ENCODE peak calls at places on chromosomes 4 and X, in eight cellular contexts. One of them, this sample, is unnamed.

GRCh38 chrX:56805399-56805798 is 76.4 kb downstream of the NBDY start:
- DNase-seq in A549: no peak
- DNase-seq in small intestine: no peak
- DNase-seq in right cardiac atrium: no peak
- DNase-seq in PC-3: no peak
- DNase-seq in caudate nucleus: no peak
- DNase-seq in Karpas-422: no peak
- DNase-seq in psoas muscle: no peak
- DNase-seq in this sample: no peak

GRCh38 chr4:85318415-85318814 is 156.5 kb upstream of the ARHGAP24 start:
- DNase-seq in A549: no peak
- DNase-seq in small intestine: no peak
- DNase-seq in right cardiac atrium: no peak
- DNase-seq in PC-3: peak; percentile 19
- DNase-seq in caudate nucleus: no peak
- DNase-seq in Karpas-422: no peak
- DNase-seq in psoas muscle: no peak
- DNase-seq in this sample: no peak

GRCh38 chr4:82782626-82783025 is 16.0 kb downstream of the SCD5 start:
- DNase-seq in A549: no peak
- DNase-seq in small intestine: no peak
- DNase-seq in right cardiac atrium: no peak
- DNase-seq in PC-3: no peak
- DNase-seq in caudate nucleus: peak; percentile 45
- DNase-seq in Karpas-422: peak; percentile 27
- DNase-seq in psoas muscle: no peak
- DNase-seq in this sample: no peak

GRCh38 chrX:72373136-72373535 is 67.4 kb upstream of the CITED1 start:
- DNase-seq in A549: no peak
- DNase-seq in small intestine: no peak
- DNase-seq in right cardiac atrium: no peak
- DNase-seq in PC-3: no peak
- DNase-seq in caudate nucleus: no peak
- DNase-seq in Karpas-422: no peak
- DNase-seq in psoas muscle: no peak
- DNase-seq in this sample: no peak

GRCh38 chrX:74922922-74923321 is 2.3 kb downstream of the NEXMIF start:
- DNase-seq in A549: no peak
- DNase-seq in small intestine: no peak
- DNase-seq in right cardiac atrium: no peak
- DNase-seq in PC-3: no peak
- DNase-seq in caudate nucleus: no peak
- DNase-seq in Karpas-422: peak; percentile 51
- DNase-seq in psoas muscle: no peak
- DNase-seq in this sample: no peak

GRCh38 chrX:40016702-40017101 is 81.1 kb downstream of the BCOR start:
- DNase-seq in A549: no peak
- DNase-seq in small intestine: no peak
- DNase-seq in right cardiac atrium: no peak
- DNase-seq in PC-3: no peak
- DNase-seq in caudate nucleus: no peak
- DNase-seq in Karpas-422: no peak
- DNase-seq in psoas muscle: no peak
- DNase-seq in this sample: no peak

GRCh38 chr4:83753260-83753659 is 217.4 kb downstream of the GPAT3 start:
- DNase-seq in A549: no peak
- DNase-seq in small intestine: no peak
- DNase-seq in right cardiac atrium: no peak
- DNase-seq in PC-3: no peak
- DNase-seq in caudate nucleus: no peak
- DNase-seq in Karpas-422: no peak
- DNase-seq in psoas muscle: no peak
- DNase-seq in this sample: no peak

GRCh38 chr4:154838155-154838554 is 57.1 kb downstream of the RBM46 start:
- DNase-seq in A549: no peak
- DNase-seq in small intestine: peak; percentile 45
- DNase-seq in right cardiac atrium: no peak
- DNase-seq in PC-3: no peak
- DNase-seq in caudate nucleus: no peak
- DNase-seq in Karpas-422: no peak
- DNase-seq in psoas muscle: no peak
- DNase-seq in this sample: no peak

GRCh38 chrX:115017455-115017854 is at the start of gene IL13RA2:
- DNase-seq in A549: no peak
- DNase-seq in small intestine: no peak
- DNase-seq in right cardiac atrium: no peak
- DNase-seq in PC-3: no peak
- DNase-seq in caudate nucleus: peak; percentile 16
- DNase-seq in Karpas-422: no peak
- DNase-seq in psoas muscle: no peak
- DNase-seq in this sample: no peak

GRCh38 chr4:113760094-113760851 is 1.3 kb downstream of the CAMK2D start:
- DNase-seq in A549: peak; percentile 7
- DNase-seq in small intestine: peak; percentile 51
- DNase-seq in right cardiac atrium: peak; percentile 61
- DNase-seq in PC-3: peak; percentile 40
- DNase-seq in caudate nucleus: no peak
- DNase-seq in Karpas-422: peak; percentile 86
- DNase-seq in psoas muscle: peak; percentile 31
- DNase-seq in this sample: peak; percentile 48

GRCh38 chr4:152357206-152357605 is 178.7 kb downstream of the FBXW7 start:
- DNase-seq in A549: no peak
- DNase-seq in small intestine: no peak
- DNase-seq in right cardiac atrium: peak; percentile 35
- DNase-seq in PC-3: no peak
- DNase-seq in caudate nucleus: no peak
- DNase-seq in Karpas-422: no peak
- DNase-seq in psoas muscle: peak; percentile 30
- DNase-seq in this sample: no peak

GRCh38 chrX:3451566-3451965 is 105.1 kb upstream of the MXRA5 start:
- DNase-seq in A549: no peak
- DNase-seq in small intestine: no peak
- DNase-seq in right cardiac atrium: no peak
- DNase-seq in PC-3: no peak
- DNase-seq in caudate nucleus: no peak
- DNase-seq in Karpas-422: no peak
- DNase-seq in psoas muscle: no peak
- DNase-seq in this sample: no peak

GRCh38 chrX:150062292-150063137 is 124.2 kb upstream of the EOLA2 start:
- DNase-seq in A549: no peak
- DNase-seq in small intestine: peak; percentile 1
- DNase-seq in right cardiac atrium: peak; percentile 75
- DNase-seq in PC-3: peak; percentile 78
- DNase-seq in caudate nucleus: peak; percentile 62
- DNase-seq in Karpas-422: no peak
- DNase-seq in psoas muscle: peak; percentile 59
- DNase-seq in this sample: no peak

GRCh38 chr4:7804759-7805385 is 134.8 kb downstream of the AFAP1 start:
- DNase-seq in A549: no peak
- DNase-seq in small intestine: no peak
- DNase-seq in right cardiac atrium: no peak
- DNase-seq in PC-3: no peak
- DNase-seq in caudate nucleus: no peak
- DNase-seq in Karpas-422: no peak
- DNase-seq in psoas muscle: no peak
- DNase-seq in this sample: no peak

GRCh38 chr4:7803992-7804758 is 135.5 kb downstream of the AFAP1 start:
- DNase-seq in A549: peak; percentile 78
- DNase-seq in small intestine: peak; percentile 77
- DNase-seq in right cardiac atrium: peak; percentile 93
- DNase-seq in PC-3: peak; percentile 77
- DNase-seq in caudate nucleus: peak; percentile 73
- DNase-seq in Karpas-422: peak; percentile 89
- DNase-seq in psoas muscle: peak; percentile 82
- DNase-seq in this sample: peak; percentile 47

GRCh38 chr4:7806724-7807123 is 132.9 kb downstream of the AFAP1 start:
- DNase-seq in A549: no peak
- DNase-seq in small intestine: no peak
- DNase-seq in right cardiac atrium: no peak
- DNase-seq in PC-3: no peak
- DNase-seq in caudate nucleus: no peak
- DNase-seq in Karpas-422: no peak
- DNase-seq in psoas muscle: no peak
- DNase-seq in this sample: no peak

GRCh38 chr4:7806080-7806630 is 133.5 kb downstream of the AFAP1 start:
- DNase-seq in A549: peak; percentile 61
- DNase-seq in small intestine: no peak
- DNase-seq in right cardiac atrium: peak; percentile 93
- DNase-seq in PC-3: no peak
- DNase-seq in caudate nucleus: peak; percentile 77
- DNase-seq in Karpas-422: no peak
- DNase-seq in psoas muscle: peak; percentile 74
- DNase-seq in this sample: peak; percentile 59

GRCh38 chr4:7805533-7806079 is 134.1 kb downstream of the AFAP1 start:
- DNase-seq in A549: peak; percentile 54
- DNase-seq in small intestine: no peak
- DNase-seq in right cardiac atrium: no peak
- DNase-seq in PC-3: peak; percentile 92
- DNase-seq in caudate nucleus: no peak
- DNase-seq in Karpas-422: no peak
- DNase-seq in psoas muscle: peak; percentile 43
- DNase-seq in this sample: no peak
- H3K27ac ChIP-seq in A549: peak overlapping the region; percentile 91
- H3K27ac ChIP-seq in small intestine: peak overlapping the region; percentile 13
- H3K27ac ChIP-seq in right cardiac atrium: peak overlapping the region; percentile 96
- H3K27ac ChIP-seq in PC-3: peak overlapping the region; percentile 47
- H3K27ac ChIP-seq in caudate nucleus: peak overlapping the region; percentile 77
- H3K27ac ChIP-seq in Karpas-422: no peak overlapping the region
- H3K27ac ChIP-seq in psoas muscle: peak overlapping the region; percentile 80
- H3K27ac ChIP-seq in this sample: peak overlapping the region; percentile 67

DNA sequence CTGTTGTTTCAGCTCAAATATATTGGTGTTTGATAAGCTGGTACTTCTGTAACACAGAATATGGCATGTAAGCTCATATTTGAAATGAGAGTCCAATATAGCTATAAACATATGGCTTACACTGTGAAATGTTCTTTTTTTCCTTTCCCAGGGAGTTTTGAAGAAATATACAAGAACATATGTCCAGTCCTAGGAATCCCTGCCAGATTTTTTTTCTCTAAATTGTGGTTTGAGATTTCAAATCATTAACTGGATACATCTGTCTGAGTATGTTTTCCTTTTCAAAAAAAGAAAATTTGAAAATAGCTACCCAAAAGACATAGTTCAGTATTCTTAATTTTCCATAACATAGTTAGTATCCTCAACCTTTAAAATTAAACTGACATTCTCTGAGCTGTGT is 60.2 kb downstream of the HMGB2 start:
- DNase-seq in A549: no peak
- DNase-seq in small intestine: no peak
- DNase-seq in right cardiac atrium: no peak
- DNase-seq in PC-3: no peak
- DNase-seq in caudate nucleus: no peak
- DNase-seq in Karpas-422: peak; percentile 4
- DNase-seq in psoas muscle: no peak
- DNase-seq in this sample: no peak
- H3K27ac ChIP-seq in A549: no peak overlapping the region
- H3K27ac ChIP-seq in small intestine: no peak overlapping the region
- H3K27ac ChIP-seq in right cardiac atrium: no peak overlapping the region
- H3K27ac ChIP-seq in PC-3: no peak overlapping the region
- H3K27ac ChIP-seq in caudate nucleus: no peak overlapping the region
- H3K27ac ChIP-seq in Karpas-422: no peak overlapping the region
- H3K27ac ChIP-seq in psoas muscle: no peak overlapping the region
- H3K27ac ChIP-seq in this sample: no peak overlapping the region

GRCh38 chr4:86845593-86845992 is 3.6 kb downstream of the SLC10A6 start:
- DNase-seq in A549: no peak
- DNase-seq in small intestine: no peak
- DNase-seq in right cardiac atrium: no peak
- DNase-seq in PC-3: no peak
- DNase-seq in caudate nucleus: no peak
- DNase-seq in Karpas-422: no peak
- DNase-seq in psoas muscle: no peak
- DNase-seq in this sample: no peak

GRCh38 chr4:86847576-86847975 is 1.6 kb downstream of the SLC10A6 start:
- DNase-seq in A549: no peak
- DNase-seq in small intestine: no peak
- DNase-seq in right cardiac atrium: no peak
- DNase-seq in PC-3: peak; percentile 34
- DNase-seq in caudate nucleus: no peak
- DNase-seq in Karpas-422: no peak
- DNase-seq in psoas muscle: no peak
- DNase-seq in this sample: no peak

GRCh38 chr4:86848136-86848535 is 1.0 kb downstream of the SLC10A6 start:
- DNase-seq in A549: no peak
- DNase-seq in small intestine: no peak
- DNase-seq in right cardiac atrium: no peak
- DNase-seq in PC-3: no peak
- DNase-seq in caudate nucleus: no peak
- DNase-seq in Karpas-422: no peak
- DNase-seq in psoas muscle: no peak
- DNase-seq in this sample: no peak

GRCh38 chr4:86846921-86847320 is 2.3 kb downstream of the SLC10A6 start:
- DNase-seq in A549: no peak
- DNase-seq in small intestine: peak; percentile 14
- DNase-seq in right cardiac atrium: no peak
- DNase-seq in PC-3: no peak
- DNase-seq in caudate nucleus: no peak
- DNase-seq in Karpas-422: no peak
- DNase-seq in psoas muscle: no peak
- DNase-seq in this sample: no peak

DNA sequence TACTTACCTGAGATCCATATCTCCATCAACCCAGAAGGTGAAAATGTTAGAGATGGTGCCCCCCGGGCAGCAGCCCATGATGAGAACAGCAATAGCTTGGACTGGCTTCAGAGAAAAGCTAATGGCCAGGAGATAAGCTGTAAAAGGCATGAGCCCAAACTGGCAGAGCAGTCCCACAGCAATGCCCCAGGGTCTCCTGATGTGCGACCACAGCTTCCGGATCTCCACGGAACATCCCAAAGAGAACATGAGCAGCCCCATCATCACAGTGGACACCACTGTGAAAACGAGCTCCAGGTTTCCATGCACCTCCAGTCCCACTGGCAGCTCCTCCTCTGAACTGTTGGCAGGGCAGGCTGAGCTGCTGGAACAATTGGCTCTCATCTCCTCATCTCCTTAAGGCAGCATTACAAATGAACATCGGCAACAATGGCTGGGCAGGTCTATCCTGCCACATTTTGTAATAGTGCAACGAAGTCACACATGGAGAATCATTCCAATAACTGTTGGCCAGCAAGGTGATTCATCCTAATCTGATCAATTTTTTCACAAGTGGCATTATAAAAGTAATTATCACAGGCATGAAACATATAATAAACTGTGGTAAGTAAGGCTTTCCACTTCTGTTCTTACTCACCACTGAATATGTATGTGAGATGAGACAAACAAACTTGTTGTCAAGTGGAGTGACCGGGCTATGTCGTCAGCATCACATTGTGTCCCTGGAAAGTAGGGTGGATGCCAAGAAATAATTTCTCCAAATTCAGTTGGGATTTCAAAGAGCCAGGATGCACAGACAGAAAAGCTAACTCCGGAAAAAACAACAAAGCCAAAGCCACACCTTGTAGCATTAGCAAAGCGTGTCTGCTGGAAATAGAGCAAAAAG is at the start of gene SLC10A6:
- DNase-seq in A549: no peak
- DNase-seq in small intestine: no peak
- DNase-seq in right cardiac atrium: no peak
- DNase-seq in PC-3: no peak
- DNase-seq in caudate nucleus: no peak
- DNase-seq in Karpas-422: no peak
- DNase-seq in psoas muscle: no peak
- DNase-seq in this sample: no peak
- H3K27ac ChIP-seq in A549: no peak within 1 kb of the TSS
- H3K27ac ChIP-seq in small intestine: peak within 1 kb of the TSS; percentile 38
- H3K27ac ChIP-seq in right cardiac atrium: peak within 1 kb of the TSS; percentile 6
- H3K27ac ChIP-seq in PC-3: peak within 1 kb of the TSS; percentile 43
- H3K27ac ChIP-seq in caudate nucleus: no peak within 1 kb of the TSS
- H3K27ac ChIP-seq in Karpas-422: no peak within 1 kb of the TSS
- H3K27ac ChIP-seq in psoas muscle: no peak within 1 kb of the TSS
- H3K27ac ChIP-seq in this sample: no peak within 1 kb of the TSS

GRCh38 chr4:1195109-1195671 is 22.8 kb upstream of the SPON2 start:
- DNase-seq in A549: no peak
- DNase-seq in small intestine: no peak
- DNase-seq in right cardiac atrium: no peak
- DNase-seq in PC-3: no peak
- DNase-seq in caudate nucleus: no peak
- DNase-seq in Karpas-422: no peak
- DNase-seq in psoas muscle: peak; percentile 22
- DNase-seq in this sample: no peak
- H3K27ac ChIP-seq in A549: no peak overlapping the region
- H3K27ac ChIP-seq in small intestine: peak overlapping the region; percentile 60
- H3K27ac ChIP-seq in right cardiac atrium: no peak overlapping the region
- H3K27ac ChIP-seq in PC-3: no peak overlapping the region
- H3K27ac ChIP-seq in caudate nucleus: no peak overlapping the region
- H3K27ac ChIP-seq in Karpas-422: no peak overlapping the region
- H3K27ac ChIP-seq in psoas muscle: peak overlapping the region; percentile 77
- H3K27ac ChIP-seq in this sample: no peak overlapping the region

This sample was measured in substantia nigra.